ENCODE peak calls at places on chromosomes 4 and X, in five cellular contexts. X, W, O, C and E are unnamed samples.

GRCh38 chrX:78104447-78105176 is 564 bp downstream of the PGK1 start:
- DNase-seq in X (no peak), W (peak), O (peak), C (peak), E (peak)

GRCh38 chrX:345020-345925 is 26.7 kb upstream of the GTPBP6 start:
- DNase-seq in X (no peak), W (no peak), O (no peak), C (no peak), E (no peak)

GRCh38 chrX:100850317-100850716 is 23.8 kb downstream of the NOX1 start:
- DNase-seq in X (no peak), W (no peak), O (no peak), C (no peak), E (no peak)

GRCh38 chrX:109590176-109590575 is 34.8 kb downstream of the KCNE5 start:
- DNase-seq in X (no peak), W (no peak), O (no peak), C (no peak), E (no peak)

GRCh38 chr4:17623451-17624001 is 9.1 kb downstream of the MED28 start:
- DNase-seq in X (peak), W (no peak), O (no peak), C (no peak), E (no peak)

GRCh38 chrX:17040711-17041110 is 94.3 kb downstream of the REPS2 start:
- DNase-seq in X (no peak), W (no peak), O (no peak), C (no peak), E (no peak)

GRCh38 chr4:21184788-21185187 is 484.5 kb downstream of the PACRGL start:
- DNase-seq in X (no peak), W (no peak), O (no peak), C (no peak), E (no peak)

GRCh38 chrX:135985123-135985973 is at the start of gene SLC9A6:
- DNase-seq in X (no peak), W (peak), O (peak), C (peak), E (peak)

GRCh38 chrX:129534816-129535578 is 5.1 kb upstream of the OCRL start:
- DNase-seq in X (no peak), W (no peak), O (no peak), C (no peak), E (no peak)

GRCh38 chr4:20456416-20456815 is 204.7 kb downstream of the SLIT2 start:
- DNase-seq in X (no peak), W (no peak), O (no peak), C (no peak), E (peak)

GRCh38 chr4:73487233-73487632 is 5.7 kb downstream of the AFM start:
- DNase-seq in X (no peak), W (no peak), O (no peak), C (no peak), E (no peak)

GRCh38 chrX:75786290-75786689 is 1.2 kb upstream of the MAGEE2 start:
- DNase-seq in X (no peak), W (no peak), O (no peak), C (no peak), E (no peak)

GRCh38 chrX:28016823-28017222 is 35.6 kb upstream of the DCAF8L1 start:
- DNase-seq in X (no peak), W (no peak), O (no peak), C (no peak), E (no peak)
- H3K4me3 ChIP-seq in X (no peak), W (no peak), O (no peak), C (no peak), E (no peak)

DNA sequence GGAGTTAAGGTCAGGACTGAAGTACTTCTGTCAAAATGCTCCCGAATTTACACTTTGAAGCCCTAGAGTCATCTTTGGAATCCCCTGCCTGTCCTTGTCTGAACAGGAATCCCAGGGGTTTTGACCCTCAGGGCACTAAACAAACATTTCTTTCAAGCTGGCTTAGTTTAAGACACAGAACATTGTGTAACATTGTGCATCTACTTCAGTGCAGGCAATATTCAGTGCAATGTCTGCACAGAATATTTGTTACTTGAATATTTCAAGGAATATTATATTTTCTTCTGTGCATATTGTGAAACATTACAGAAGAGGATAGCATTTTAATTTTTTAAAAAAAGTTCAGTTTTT is 763.4 kb downstream of the PCDH18 start:
- DNase-seq in X (no peak), W (no peak), O (no peak), C (no peak), E (no peak)
- H3K4me3 ChIP-seq in X (no peak), W (no peak), O (no peak), C (no peak), E (no peak)

GRCh38 chr4:47824844-47825243 is 13.0 kb downstream of the CORIN start:
- DNase-seq in X (no peak), W (no peak), O (no peak), C (peak), E (no peak)
- H3K4me3 ChIP-seq in X (no peak), W (no peak), O (no peak), C (no peak), E (no peak)

GRCh38 chr4:110702326-110702725 is 79.4 kb upstream of the PITX2 start:
- DNase-seq in X (no peak), W (no peak), O (no peak), C (no peak), E (no peak)

GRCh38 chr4:110704748-110705439 is 82.0 kb upstream of the PITX2 start:
- DNase-seq in X (no peak), W (no peak), O (no peak), C (no peak), E (no peak)

GRCh38 chr4:110705440-110705782 is 82.5 kb upstream of the PITX2 start:
- DNase-seq in X (no peak), W (no peak), O (no peak), C (no peak), E (no peak)
- H3K4me3 ChIP-seq in X (no peak), W (no peak), O (no peak), C (no peak), E (no peak)

GRCh38 chr4:4781936-4782754 is 77.3 kb upstream of the MSX1 start:
- DNase-seq in X (peak), W (no peak), O (no peak), C (no peak), E (no peak)
- H3K4me3 ChIP-seq in X (peak), W (no peak), O (no peak), C (no peak), E (no peak)